ENCODE peak calls at places on chromosomes 6 and 20, in nine cellular contexts. P is heart left ventricle, S is ovary, X is thoracic aorta, Z is thyroid gland, L is right cardiac atrium, M is aorta, D is mesendoderm, B is colonic mucosa. R is an unnamed sample.

GRCh38 chr6:5261545-5262109 is 314 bp downstream of the FARS2 start:
- DNase-seq in P (no peak), D (no peak), S (no peak), L (no peak), Z (no peak), M (no peak), X (no peak), B (no peak), R (no peak)

GRCh38 chr6:71724456-71725180 is 161.7 kb upstream of the RIMS1 start:
- DNase-seq in Z (no peak), L (no peak), M (no peak), S (no peak), B (no peak), D (no peak), P (no peak), X (no peak), R (no peak)

GRCh38 chr20:35326732-35327073 is 34.5 kb upstream of the FAM83C start:
- DNase-seq in M (no peak), X (no peak), D (no peak), P (no peak), Z (no peak), L (no peak), B (no peak), S (no peak), R (no peak)

GRCh38 chr6:152189736-152190135 is 382.3 kb downstream of the ESR1 start:
- DNase-seq in Z (no peak), L (no peak), S (no peak), B (no peak), P (no peak), X (no peak), D (no peak), M (no peak), R (no peak)

GRCh38 chr6:33118525-33119123 is 42.8 kb downstream of the HLA-DPB1 start:
- DNase-seq in D (peak; percentile 71), X (no peak), B (no peak), M (no peak), L (no peak), S (no peak), P (no peak), Z (no peak), R (no peak)

GRCh38 chr6:155528982-155529453 is 73.4 kb upstream of the NOX3 start:
- DNase-seq in M (no peak), X (peak; percentile 34), S (no peak), P (no peak), B (no peak), D (peak; percentile 28), L (no peak), Z (no peak), R (no peak)

GRCh38 chr6:22001336-22002027 is 295.4 kb downstream of the PRL start:
- DNase-seq in S (no peak), X (no peak), D (no peak), B (no peak), Z (no peak), L (no peak), P (no peak), M (no peak), R (no peak)

GRCh38 chr6:109687271-109687721 is 3.7 kb downstream of the AK9 start:
- DNase-seq in M (peak; percentile 61), L (peak; percentile 19), X (no peak), Z (no peak), P (no peak), D (no peak), B (no peak), S (no peak), R (no peak)

GRCh38 chr20:41650221-41650948 is 32.2 kb upstream of the CHD6 start:
- DNase-seq in P (no peak), Z (no peak), X (no peak), B (peak; percentile 75), D (no peak), M (no peak), L (no peak), S (no peak), R (no peak)

GRCh38 chr6:15456422-15456821 is 206.4 kb downstream of the DTNBP1 start:
- DNase-seq in B (no peak), P (no peak), S (no peak), Z (no peak), D (no peak), L (no peak), M (no peak), X (no peak), R (no peak)

DNA sequence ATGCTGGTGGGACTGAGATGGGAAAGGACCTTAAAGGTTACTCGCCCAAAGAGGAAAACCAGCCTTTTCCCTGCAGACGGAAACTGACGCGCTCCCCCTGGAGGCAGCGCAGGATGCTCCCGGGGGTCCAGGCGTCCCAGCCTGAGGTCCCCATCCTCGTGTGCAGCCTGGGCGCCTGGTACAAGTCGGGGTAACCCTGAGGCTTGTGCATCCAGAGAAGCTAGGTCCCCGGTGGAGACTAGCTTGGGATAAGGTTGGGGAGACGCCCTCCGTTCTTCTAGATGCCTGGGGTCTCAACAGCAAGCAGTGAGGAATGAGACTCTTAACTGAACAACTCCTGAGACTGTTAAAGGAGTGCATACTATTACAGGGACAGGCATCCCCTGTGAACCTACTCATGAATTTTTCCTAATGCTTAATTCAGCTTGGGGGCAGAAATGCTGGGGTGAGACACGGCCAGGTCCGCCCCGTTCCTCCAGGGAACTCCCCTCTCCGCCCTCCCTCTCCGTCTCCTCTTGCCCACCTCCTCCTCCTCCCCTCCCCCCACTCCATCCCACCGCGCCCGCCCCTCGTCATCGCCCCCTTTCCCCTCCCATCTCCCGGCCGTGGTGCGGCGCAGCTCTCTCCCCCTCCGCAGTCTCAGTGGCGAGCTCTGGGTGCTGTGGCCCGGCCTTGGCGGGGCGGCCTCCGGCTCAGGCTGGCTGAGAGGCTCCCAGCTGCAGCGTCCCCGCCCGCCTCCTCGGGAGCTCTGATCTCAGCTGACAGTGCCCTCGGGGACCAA is at the start of gene PRSS35:
- DNase-seq in D (peak; percentile 95), L (peak; percentile 66), P (peak; percentile 77), S (peak; percentile 74), B (peak; percentile 57), M (peak; percentile 78), X (no peak), Z (peak; percentile 51), R (peak; percentile 23)
- H3K27ac ChIP-seq in D (peak within 1 kb of the TSS; percentile 34), L (no peak within 1 kb of the TSS), P (no peak within 1 kb of the TSS), S (peak within 1 kb of the TSS; percentile 65), B (no peak within 1 kb of the TSS), M (peak within 1 kb of the TSS; percentile 41), X (peak within 1 kb of the TSS; percentile 71), Z (no peak within 1 kb of the TSS), R (no peak within 1 kb of the TSS)

GRCh38 chr6:11213305-11214106 is 19.0 kb downstream of the NEDD9 start:
- DNase-seq in L (peak; percentile 45), D (no peak), Z (no peak), M (no peak), X (no peak), S (no peak), P (no peak), B (no peak), R (no peak)
- H3K4me1 ChIP-seq in L (peaks cover 44% of the 10 kb centered on the region), D (peaks cover 13% of the 10 kb centered on the region), Z (peaks cover 56% of the 10 kb centered on the region), M (peaks cover 33% of the 10 kb centered on the region), X (peaks cover 100% of the 10 kb centered on the region), S (no peaks in the 10 kb centered on the region), P (peaks cover 100% of the 10 kb centered on the region), B (peaks cover 20% of the 10 kb centered on the region), R (peaks cover 15% of the 10 kb centered on the region)

GRCh38 chr6:30571085-30572077 is at the start of gene ABCF1:
- DNase-seq in P (peak; percentile 100), L (peak; percentile 99), X (peak; percentile 85), B (peak; percentile 99), M (peak; percentile 99), Z (peak; percentile 98), S (peak; percentile 99), D (peak; percentile 98), R (peak; percentile 100)
- H3K27me3 ChIP-seq in P (no peaks in the 10 kb centered on the region), L (no peaks in the 10 kb centered on the region), X (no peaks in the 10 kb centered on the region), B (no peaks in the 10 kb centered on the region), M (no peaks in the 10 kb centered on the region), Z (no peaks in the 10 kb centered on the region), S (no peaks in the 10 kb centered on the region), D (no peaks in the 10 kb centered on the region), R (no peaks in the 10 kb centered on the region)

GRCh38 chr20:19969106-19969505 is 48.1 kb upstream of the NAA20 start:
- DNase-seq in P (no peak), M (no peak), B (no peak), D (no peak), L (no peak), S (no peak), Z (no peak), X (no peak), R (no peak)

GRCh38 chr20:19971121-19971520 is 46.0 kb upstream of the NAA20 start:
- DNase-seq in B (no peak), P (no peak), Z (no peak), M (no peak), X (no peak), S (no peak), L (no peak), D (no peak), R (no peak)

GRCh38 chr20:19968488-19969073 is 48.6 kb upstream of the NAA20 start:
- DNase-seq in L (no peak), D (no peak), X (no peak), S (no peak), P (no peak), Z (no peak), B (no peak), M (no peak), R (no peak)

GRCh38 chr20:19970256-19970765 is 46.9 kb upstream of the NAA20 start:
- DNase-seq in B (no peak), L (no peak), D (no peak), S (no peak), X (no peak), Z (no peak), M (no peak), P (no peak), R (no peak)

DNA sequence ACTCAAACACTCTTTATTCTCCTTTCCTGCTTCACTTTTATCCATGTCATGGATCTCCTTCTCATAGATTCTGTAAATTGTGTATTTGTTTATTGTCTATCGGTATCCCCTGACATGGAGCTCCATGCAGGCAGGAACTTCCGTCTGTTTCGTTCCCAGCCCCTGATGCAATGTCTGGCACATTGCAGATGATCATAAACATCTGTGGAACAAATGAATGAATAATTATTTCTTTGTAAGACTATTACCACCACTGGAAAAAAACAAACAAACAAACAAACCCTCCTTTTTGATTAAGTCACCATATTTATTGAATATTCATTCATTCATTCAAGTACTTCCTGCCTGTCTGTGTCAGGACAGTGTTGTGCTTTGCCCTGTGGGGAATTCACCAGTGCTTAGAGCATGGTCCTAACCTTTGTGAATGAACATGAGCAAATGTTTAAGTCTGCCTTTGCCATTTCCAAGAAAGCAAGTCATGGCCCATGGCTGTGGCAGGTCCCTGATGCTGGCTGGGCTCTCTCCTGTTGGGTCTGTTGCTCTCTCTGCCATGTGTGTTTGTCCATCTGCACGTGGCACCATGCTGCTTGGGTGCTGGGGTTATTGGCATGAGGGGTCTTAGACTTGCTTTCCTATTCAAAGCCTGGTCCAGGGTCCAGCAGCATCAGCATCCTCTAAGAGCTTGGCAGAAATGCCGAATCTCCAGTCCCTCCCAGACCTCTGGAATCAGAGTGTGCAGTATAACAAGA is 47.5 kb upstream of the NAA20 start:
- DNase-seq in Z (no peak), X (no peak), M (no peak), L (no peak), D (no peak), P (no peak), S (no peak), B (no peak), R (no peak)
- H3K27ac ChIP-seq in Z (no peak overlapping the region), X (no peak overlapping the region), M (peak overlapping the region; percentile 17), L (peak overlapping the region; percentile 37), D (no peak overlapping the region), P (peak overlapping the region; percentile 48), S (no peak overlapping the region), B (no peak overlapping the region), R (no peak overlapping the region)

GRCh38 chr6:139148557-139149220 is 13.8 kb downstream of the HECA start:
- DNase-seq in P (no peak), L (no peak), X (no peak), Z (no peak), B (no peak), M (no peak), D (no peak), S (no peak), R (no peak)
- H3K4me1 ChIP-seq in P (peaks cover 97% of the 10 kb centered on the region), L (peaks cover 25% of the 10 kb centered on the region), X (peaks cover 68% of the 10 kb centered on the region), Z (peaks cover 33% of the 10 kb centered on the region), B (peaks cover 4% of the 10 kb centered on the region), M (peaks cover 19% of the 10 kb centered on the region), D (peaks cover 2% of the 10 kb centered on the region), S (peaks cover 8% of the 10 kb centered on the region), R (peaks cover 89% of the 10 kb centered on the region)